ENCODE peak calls at places on chromosomes 4 and X, in nine cellular contexts. A is WERI-Rb-1; H is activated CD8-positive, alpha-beta T cell treated with anti-CD3 and anti-CD28 coated beads, Interleukin-2, amount 10 ng/mL, durations not matched to agents 7 days and 5 days; T is ureter; W is amniotic stem cell; C is A673; D is glutamatergic neuron; L is cardiac muscle cell; O is neural crest cell. Q is an unnamed sample.

GRCh38 chrX:106698693-106699092 is 27.8 kb upstream of the RNF128 start:
- DNase-seq in A (no peak), H (no peak), T (no peak), W (no peak), C (no peak), D (no peak), L (peak), O (no peak), Q (no peak)

GRCh38 chr4:156638332-156638731 is 333.3 kb downstream of the PDGFC start:
- DNase-seq in A (no peak), H (no peak), T (no peak), W (no peak), C (peak), D (no peak), L (peak), O (no peak), Q (no peak)

GRCh38 chr4:10460313-10461047 is 3.3 kb upstream of the ZNF518B start:
- DNase-seq in A (no peak), H (no peak), T (no peak), W (no peak), C (no peak), D (no peak), L (no peak), O (no peak), Q (no peak)

GRCh38 chrX:25721564-25721963 is 416.6 kb upstream of the MAGEB18 start:
- DNase-seq in A (no peak), H (no peak), T (no peak), W (no peak), C (peak), D (no peak), L (peak), O (no peak), Q (no peak)

GRCh38 chrX:134849390-134849789 is 141.4 kb upstream of the SMIM10 start:
- DNase-seq in A (no peak), H (no peak), T (no peak), W (no peak), C (no peak), D (no peak), L (peak), O (no peak), Q (no peak)

GRCh38 chrX:40155617-40156471 is 58.1 kb upstream of the BCOR start:
- DNase-seq in A (peak), H (no peak), T (no peak), W (no peak), C (peak), D (peak), L (no peak), O (no peak), Q (no peak)

GRCh38 chrX:119757979-119758681 is at the start of gene SOWAHD:
- DNase-seq in A (peak), H (peak), T (no peak), W (no peak), C (no peak), D (peak), L (no peak), O (peak), Q (no peak)

GRCh38 chr4:70958681-70959080 is 34.8 kb upstream of the DCK start:
- DNase-seq in A (no peak), H (no peak), T (no peak), W (peak), C (no peak), D (no peak), L (peak), O (no peak), Q (no peak)

GRCh38 chrX:16023790-16024734 is 99.3 kb upstream of the GRPR start:
- DNase-seq in A (no peak), H (no peak), T (no peak), W (no peak), C (peak), D (no peak), L (peak), O (no peak), Q (no peak)

GRCh38 chrX:113274345-113274744 is 433.7 kb upstream of the AMOT start:
- DNase-seq in A (no peak), H (no peak), T (no peak), W (no peak), C (no peak), D (no peak), L (no peak), O (no peak), Q (no peak)

GRCh38 chr4:921830-922331 is 10.2 kb downstream of the GAK start:
- DNase-seq in A (no peak), H (peak), T (no peak), W (no peak), C (no peak), D (no peak), L (no peak), O (no peak), Q (no peak)

GRCh38 chr4:56049428-56050212 is 100.9 kb downstream of the CEP135 start:
- DNase-seq in A (peak), H (peak), T (no peak), W (no peak), C (peak), D (peak), L (peak), O (peak), Q (no peak)

GRCh38 chrX:13432376-13432775 is 112.5 kb upstream of the ATXN3L start:
- DNase-seq in A (no peak), H (no peak), T (peak), W (peak), C (no peak), D (no peak), L (peak), O (no peak), Q (peak)

GRCh38 chr4:121472937-121473721 is 92.3 kb upstream of the QRFPR start:
- DNase-seq in A (no peak), H (no peak), T (no peak), W (no peak), C (no peak), D (no peak), L (no peak), O (no peak), Q (no peak)

GRCh38 chr4:156749791-156750403 is 221.7 kb downstream of the PDGFC start:
- DNase-seq in A (no peak), H (no peak), T (no peak), W (no peak), C (no peak), D (no peak), L (no peak), O (no peak), Q (no peak)

GRCh38 chr4:95093936-95094929 is 336.5 kb downstream of the BMPR1B start:
- DNase-seq in A (no peak), H (no peak), T (no peak), W (no peak), C (no peak), D (no peak), L (no peak), O (no peak), Q (no peak)

GRCh38 chr4:25865586-25865985 is 2.8 kb upstream of the SEL1L3 start:
- DNase-seq in A (no peak), H (no peak), T (no peak), W (no peak), C (no peak), D (no peak), L (peak), O (no peak), Q (no peak)

GRCh38 chrX:15512401-15512965 is 11.9 kb downstream of the BMX start:
- DNase-seq in A (no peak), H (no peak), T (no peak), W (no peak), C (no peak), D (no peak), L (no peak), O (no peak), Q (peak)

GRCh38 chr4:152536545-152537182 is 772 bp upstream of the FBXW7 start:
- DNase-seq in A (no peak), H (peak), T (peak), W (no peak), C (peak), D (no peak), L (peak), O (no peak), Q (peak)

GRCh38 chrX:69323786-69324720 is 158.8 kb upstream of the PJA1 start:
- DNase-seq in A (peak), H (no peak), T (peak), W (no peak), C (peak), D (peak), L (no peak), O (no peak), Q (no peak)